ENCODE peak calls at places on chromosome 5, in six cellular contexts. C, V, A, Q, M and B are unnamed samples. For H3K27me3, the result is how much of the 10 kb centered on the place peaks cover.

GRCh38 chr5:51384281-51384840 is 1.1 kb downstream of the ISL1 start:
- DNase-seq in Q (no peak), M (no peak), C (no peak), A (no peak), V (no peak), B (no peak)

GRCh38 chr5:109951348-109951747 is 261.6 kb downstream of the MAN2A1 start:
- DNase-seq in A (no peak), Q (no peak), M (no peak), V (no peak), C (no peak), B (no peak)

GRCh38 chr5:51902512-51902911 is 519.3 kb downstream of the ISL1 start:
- DNase-seq in A (no peak), Q (no peak), V (no peak), C (no peak), M (no peak), B (no peak)

GRCh38 chr5:17305964-17306725 is 88.7 kb downstream of the BASP1 start:
- DNase-seq in M (no peak), A (no peak), V (no peak), C (peak), Q (no peak), B (no peak)

GRCh38 chr5:42250-42649 is 49.7 kb upstream of the PLEKHG4B start:
- DNase-seq in C (peak), M (no peak), A (no peak), Q (no peak), V (no peak), B (no peak)

GRCh38 chr5:91025449-91025848 is 357.7 kb downstream of the ARRDC3 start:
- DNase-seq in M (no peak), V (no peak), Q (no peak), C (no peak), A (no peak), B (no peak)

GRCh38 chr5:74945561-74946165 is 79.5 kb upstream of the FAM169A start:
- DNase-seq in Q (no peak), A (no peak), M (no peak), C (no peak), V (no peak), B (no peak)

GRCh38 chr5:65262590-65263189 is 219.0 kb downstream of the ADAMTS6 start:
- DNase-seq in Q (peak), C (no peak), M (peak), A (no peak), V (no peak), B (peak)

GRCh38 chr5:84688566-84688965 is 303.9 kb upstream of the EDIL3 start:
- DNase-seq in M (peak), Q (no peak), A (no peak), V (no peak), C (peak), B (no peak)

GRCh38 chr5:112684737-112685136 is 52.9 kb upstream of the APC start:
- DNase-seq in A (no peak), M (no peak), Q (no peak), C (no peak), V (no peak), B (no peak)

GRCh38 chr5:72459089-72459661 is 48.0 kb downstream of the ZNF366 start:
- DNase-seq in C (no peak), Q (no peak), V (no peak), M (no peak), A (no peak), B (no peak)

GRCh38 chr5:136200130-136200529 is 7.2 kb upstream of the SMIM32 start:
- DNase-seq in A (no peak), Q (no peak), V (no peak), M (no peak), C (no peak), B (no peak)

GRCh38 chr5:123951204-123951977 is 439.4 kb downstream of the CSNK1G3 start:
- DNase-seq in V (no peak), C (peak), M (peak), Q (no peak), A (no peak), B (no peak)

GRCh38 chr5:161600156-161600555 is 53.6 kb upstream of the GABRB2 start:
- DNase-seq in C (no peak), A (no peak), V (no peak), M (no peak), Q (no peak), B (no peak)

GRCh38 chr5:116935561-116936162 is 361.0 kb upstream of the SEMA6A start:
- DNase-seq in M (no peak), A (no peak), Q (no peak), V (no peak), C (no peak), B (no peak)

GRCh38 chr5:161432798-161433197 is 113.7 kb downstream of the GABRB2 start:
- DNase-seq in Q (no peak), V (no peak), C (no peak), M (no peak), A (no peak), B (no peak)

GRCh38 chr5:75551471-75551870 is 39.8 kb downstream of the POLK start:
- DNase-seq in A (no peak), C (peak), V (no peak), Q (no peak), M (no peak), B (no peak)

GRCh38 chr5:119398713-119399492 is 43.1 kb downstream of the TNFAIP8 start:
- DNase-seq in Q (no peak), V (no peak), A (peak), C (no peak), M (no peak), B (no peak)

GRCh38 chr5:108061941-108062340 is 320.0 kb downstream of the FBXL17 start:
- DNase-seq in A (no peak), Q (no peak), C (no peak), M (peak), V (no peak), B (peak)

GRCh38 chr5:108054349-108054748 is 327.5 kb downstream of the FBXL17 start:
- DNase-seq in V (no peak), Q (no peak), M (no peak), A (no peak), C (no peak), B (no peak)

GRCh38 chr5:108060340-108060739 is 321.6 kb downstream of the FBXL17 start:
- DNase-seq in Q (no peak), C (no peak), V (no peak), A (no peak), M (no peak), B (no peak)

DNA sequence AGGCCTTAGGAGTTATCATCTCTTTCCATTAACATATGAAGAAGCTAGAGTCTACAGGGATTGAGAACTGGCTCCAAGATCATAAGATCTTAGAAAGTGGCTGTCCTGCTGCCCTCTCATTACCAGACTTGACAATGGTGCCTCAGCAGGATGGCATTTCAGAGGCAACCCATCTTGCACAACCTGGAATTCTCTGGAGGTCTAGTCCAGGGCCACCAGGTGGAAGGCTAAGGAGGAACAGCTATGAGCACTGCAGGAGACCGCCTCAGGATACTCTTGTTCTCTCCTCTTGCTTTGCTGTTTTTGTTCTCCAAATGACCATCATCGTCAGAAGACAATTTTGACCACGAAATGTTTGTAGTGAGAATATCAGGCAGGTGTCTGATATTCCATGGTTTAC is 322.6 kb downstream of the FBXL17 start:
- DNase-seq in A (no peak), C (peak), M (no peak), Q (no peak), V (no peak), B (no peak)
- TF ChIP-seq CTCF in A (no peak), C (no peak), M (no peak), Q (no peak), V (no peak), B (no peak)

GRCh38 chr5:139751236-139751635 is 44.4 kb upstream of the PSD2 start:
- DNase-seq in Q (no peak), C (no peak), A (no peak), M (no peak), V (no peak), B (no peak)
- H3K27me3 ChIP-seq in Q (under half), C (under half), A (half or more), M (under half), V (under half), B (under half)

DNA sequence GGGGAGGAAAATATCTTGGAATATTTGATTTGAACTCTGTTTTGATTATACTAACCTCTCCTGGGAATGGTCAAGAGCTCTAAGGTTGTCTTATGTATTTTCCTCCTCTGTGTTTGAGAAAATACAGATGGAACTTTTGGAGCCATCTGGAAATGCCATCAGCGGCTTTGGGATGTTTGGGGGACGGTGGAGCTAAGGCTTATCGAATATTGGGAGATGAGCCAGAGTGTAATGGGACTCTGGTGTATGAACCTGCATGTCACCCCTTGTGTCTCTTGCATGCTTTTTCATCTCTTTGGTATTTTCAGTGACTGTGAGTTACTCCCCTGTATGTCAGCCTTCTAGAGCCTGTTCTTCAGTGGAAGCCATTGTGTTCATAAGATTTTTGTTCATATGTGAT is 180.0 kb upstream of the OTULINL start:
- DNase-seq in C (no peak), M (no peak), A (no peak), V (no peak), Q (no peak), B (no peak)
- TF ChIP-seq CTCF in C (no peak), M (no peak), A (no peak), V (no peak), Q (no peak), B (no peak)

DNA sequence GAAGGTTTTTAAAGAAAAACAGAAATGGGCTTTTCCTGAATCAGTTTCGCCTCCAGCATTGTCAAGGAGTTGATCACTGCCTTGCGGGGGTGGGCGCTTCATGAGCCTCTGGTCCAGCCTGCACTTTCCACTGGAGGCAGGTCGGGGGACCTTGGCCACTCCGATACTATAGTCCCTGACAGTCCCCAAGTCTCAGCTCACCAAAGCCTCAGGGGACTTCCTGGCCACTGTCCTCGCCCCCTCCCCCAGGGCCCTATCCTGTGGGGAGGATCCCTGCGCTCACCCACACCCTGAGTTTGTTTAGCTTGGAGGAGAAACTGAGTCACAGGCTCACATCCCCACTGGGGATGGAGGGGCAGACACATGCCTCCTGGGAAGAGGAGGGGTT is 1.4 kb downstream of the SLC6A19 start:
- DNase-seq in M (no peak), A (no peak), V (no peak), Q (no peak), C (no peak), B (no peak)
- H3K27me3 ChIP-seq in M (under half), A (half or more), V (under half), Q (under half), C (under half), B (half or more)

DNA sequence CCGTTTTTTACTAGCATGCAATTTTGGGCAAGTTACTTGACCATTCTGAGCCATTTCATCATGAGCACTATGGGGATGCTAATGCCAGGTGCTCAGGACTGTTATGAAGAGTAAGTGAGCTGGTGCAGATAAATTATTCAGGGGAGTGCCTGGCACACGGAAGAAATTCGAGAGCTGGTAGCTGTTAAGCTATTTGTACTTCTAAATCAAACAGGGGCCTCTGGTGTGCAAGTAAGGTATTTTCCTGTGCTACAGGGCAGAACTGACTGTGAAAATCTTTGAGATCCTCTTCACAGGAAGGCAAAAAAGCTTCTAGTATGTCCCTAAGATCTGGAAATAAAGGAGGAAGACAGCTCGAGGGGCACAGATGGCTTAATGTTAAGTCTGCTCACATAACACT is 106.3 kb upstream of the SPOCK1 start:
- DNase-seq in Q (no peak), V (no peak), A (no peak), M (no peak), C (peak), B (peak)
- TF ChIP-seq CTCF in Q (no peak), V (no peak), A (peak), M (no peak), C (peak), B (peak)

GRCh38 chr5:175382171-175382570 is 61.8 kb downstream of the DRD1 start:
- DNase-seq in C (peak), A (no peak), M (no peak), V (no peak), Q (no peak), B (no peak)

GRCh38 chr5:175385691-175386360 is 58.2 kb downstream of the DRD1 start:
- DNase-seq in V (no peak), M (peak), A (no peak), Q (no peak), C (peak), B (no peak)

GRCh38 chr5:175381116-175381515 is 62.9 kb downstream of the DRD1 start:
- DNase-seq in Q (no peak), M (no peak), V (no peak), A (no peak), C (no peak), B (peak)

GRCh38 chr5:175384724-175385552 is 59.0 kb downstream of the DRD1 start:
- DNase-seq in V (no peak), A (no peak), M (peak), C (peak), Q (no peak), B (peak)

DNA sequence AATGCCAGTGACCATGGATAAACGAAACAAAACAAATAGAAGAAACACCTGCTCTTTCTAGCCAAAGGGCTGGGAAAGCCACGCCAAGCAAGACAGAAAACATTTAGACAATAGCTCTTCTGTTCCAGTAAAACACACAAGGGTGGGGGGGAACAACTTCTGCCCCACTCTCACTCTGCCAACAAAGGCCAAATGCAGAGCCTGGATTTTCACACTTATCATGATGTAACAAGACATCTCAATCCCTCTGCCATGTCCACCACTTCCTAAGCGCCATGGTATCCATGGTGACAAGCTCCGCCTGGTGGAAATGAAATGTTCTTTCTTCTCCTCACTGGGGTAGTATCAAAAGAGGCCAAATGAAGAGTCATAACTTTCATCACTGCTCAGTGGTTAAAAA is 60.6 kb downstream of the DRD1 start:
- DNase-seq in Q (no peak), V (no peak), C (peak), M (no peak), A (no peak), B (peak)
- H3K27me3 ChIP-seq in Q (under half), V (under half), C (under half), M (under half), A (under half), B (under half)